ENCODE peak calls at places on chromosomes 7 and 10, in six cellular contexts. One of them, this sample, is unnamed.

GRCh38 chr10:75377869-75378268 is 23.7 kb downstream of the ZNF503 start:
- DNase-seq in epithelial cell of esophagus: no peak
- DNase-seq in naive thymus-derived CD4-positive, alpha-beta T cell: no peak
- DNase-seq in activated T-cell treated with anti-CD3 and anti-CD28 coated beads, Interleukin-2, amount 50 U/mL, for 1 hour: no peak
- DNase-seq in caudate nucleus: no peak
- DNase-seq in central memory CD4-positive, alpha-beta T cell: no peak
- DNase-seq in this sample: no peak

GRCh38 chr7:121831320-121831719 is 41.6 kb upstream of the PTPRZ1 start:
- DNase-seq in epithelial cell of esophagus: peak
- DNase-seq in activated T-cell treated with anti-CD3 and anti-CD28 coated beads, Interleukin-2, amount 50 U/mL, for 1 hour: no peak
- DNase-seq in central memory CD4-positive, alpha-beta T cell: no peak
- DNase-seq in naive thymus-derived CD4-positive, alpha-beta T cell: no peak
- DNase-seq in caudate nucleus: no peak
- DNase-seq in this sample: no peak

GRCh38 chr10:84138478-84139125 is 707 bp upstream of the GHITM start:
- DNase-seq in activated T-cell treated with anti-CD3 and anti-CD28 coated beads, Interleukin-2, amount 50 U/mL, for 1 hour: peak
- DNase-seq in caudate nucleus: no peak
- DNase-seq in naive thymus-derived CD4-positive, alpha-beta T cell: no peak
- DNase-seq in central memory CD4-positive, alpha-beta T cell: peak
- DNase-seq in epithelial cell of esophagus: peak
- DNase-seq in this sample: no peak

GRCh38 chr10:70518695-70519094 is 40.1 kb downstream of the PALD1 start:
- DNase-seq in caudate nucleus: no peak
- DNase-seq in central memory CD4-positive, alpha-beta T cell: no peak
- DNase-seq in activated T-cell treated with anti-CD3 and anti-CD28 coated beads, Interleukin-2, amount 50 U/mL, for 1 hour: no peak
- DNase-seq in epithelial cell of esophagus: peak
- DNase-seq in naive thymus-derived CD4-positive, alpha-beta T cell: no peak
- DNase-seq in this sample: no peak

GRCh38 chr7:23490357-23491131 is 20.3 kb upstream of the IGF2BP3 start:
- DNase-seq in central memory CD4-positive, alpha-beta T cell: peak
- DNase-seq in activated T-cell treated with anti-CD3 and anti-CD28 coated beads, Interleukin-2, amount 50 U/mL, for 1 hour: peak
- DNase-seq in epithelial cell of esophagus: no peak
- DNase-seq in naive thymus-derived CD4-positive, alpha-beta T cell: peak
- DNase-seq in caudate nucleus: no peak
- DNase-seq in this sample: peak

GRCh38 chr10:34728361-34728760 is 86.7 kb downstream of the PARD3 start:
- DNase-seq in naive thymus-derived CD4-positive, alpha-beta T cell: no peak
- DNase-seq in epithelial cell of esophagus: no peak
- DNase-seq in activated T-cell treated with anti-CD3 and anti-CD28 coated beads, Interleukin-2, amount 50 U/mL, for 1 hour: no peak
- DNase-seq in central memory CD4-positive, alpha-beta T cell: no peak
- DNase-seq in caudate nucleus: no peak
- DNase-seq in this sample: no peak

GRCh38 chr7:79211724-79212123 is 241.7 kb downstream of the MAGI2 start:
- DNase-seq in epithelial cell of esophagus: peak
- DNase-seq in activated T-cell treated with anti-CD3 and anti-CD28 coated beads, Interleukin-2, amount 50 U/mL, for 1 hour: no peak
- DNase-seq in naive thymus-derived CD4-positive, alpha-beta T cell: no peak
- DNase-seq in central memory CD4-positive, alpha-beta T cell: no peak
- DNase-seq in caudate nucleus: no peak
- DNase-seq in this sample: no peak

GRCh38 chr10:31536297-31536696 is 217.3 kb downstream of the ZEB1 start:
- DNase-seq in epithelial cell of esophagus: no peak
- DNase-seq in activated T-cell treated with anti-CD3 and anti-CD28 coated beads, Interleukin-2, amount 50 U/mL, for 1 hour: no peak
- DNase-seq in central memory CD4-positive, alpha-beta T cell: no peak
- DNase-seq in naive thymus-derived CD4-positive, alpha-beta T cell: no peak
- DNase-seq in caudate nucleus: no peak
- DNase-seq in this sample: no peak

GRCh38 chr10:28977518-28977917 is 300.2 kb downstream of the BAMBI start:
- DNase-seq in epithelial cell of esophagus: no peak
- DNase-seq in naive thymus-derived CD4-positive, alpha-beta T cell: no peak
- DNase-seq in caudate nucleus: no peak
- DNase-seq in central memory CD4-positive, alpha-beta T cell: no peak
- DNase-seq in activated T-cell treated with anti-CD3 and anti-CD28 coated beads, Interleukin-2, amount 50 U/mL, for 1 hour: no peak
- DNase-seq in this sample: no peak

GRCh38 chr10:78407009-78407711 is 373.5 kb downstream of the RPS24 start:
- DNase-seq in epithelial cell of esophagus: peak
- DNase-seq in central memory CD4-positive, alpha-beta T cell: peak
- DNase-seq in activated T-cell treated with anti-CD3 and anti-CD28 coated beads, Interleukin-2, amount 50 U/mL, for 1 hour: peak
- DNase-seq in naive thymus-derived CD4-positive, alpha-beta T cell: peak
- DNase-seq in caudate nucleus: no peak
- DNase-seq in this sample: peak

GRCh38 chr10:13784067-13784466 is 197.3 kb downstream of the PRPF18 start:
- DNase-seq in epithelial cell of esophagus: peak
- DNase-seq in naive thymus-derived CD4-positive, alpha-beta T cell: peak
- DNase-seq in caudate nucleus: no peak
- DNase-seq in central memory CD4-positive, alpha-beta T cell: peak
- DNase-seq in activated T-cell treated with anti-CD3 and anti-CD28 coated beads, Interleukin-2, amount 50 U/mL, for 1 hour: no peak
- DNase-seq in this sample: peak

GRCh38 chr10:133070402-133070801 is 17.3 kb upstream of the ADGRA1 start:
- DNase-seq in activated T-cell treated with anti-CD3 and anti-CD28 coated beads, Interleukin-2, amount 50 U/mL, for 1 hour: no peak
- DNase-seq in caudate nucleus: no peak
- DNase-seq in epithelial cell of esophagus: no peak
- DNase-seq in central memory CD4-positive, alpha-beta T cell: no peak
- DNase-seq in naive thymus-derived CD4-positive, alpha-beta T cell: no peak
- DNase-seq in this sample: no peak